ENCODE peak calls at places on chromosomes 1 and 21, in five cellular contexts. J, T, O, M and A are unnamed samples.

GRCh38 chr1:167977245-167977644 is 40.4 kb upstream of the MPC2 start:
- DNase-seq in T (no peak), O (no peak), M (no peak), J (no peak), A (no peak)

GRCh38 chr1:180498594-180498993 is 3.8 kb downstream of the ACBD6 start:
- DNase-seq in O (no peak), T (no peak), M (no peak), J (no peak), A (no peak)

GRCh38 chr1:208270679-208271111 is 26.5 kb upstream of the PLXNA2 start:
- DNase-seq in O (no peak), M (peak), T (no peak), J (no peak), A (peak)

GRCh38 chr21:33229099-33229775 is 501 bp upstream of the IFNAR2 start:
- DNase-seq in M (no peak), J (no peak), T (no peak), O (no peak), A (peak)

GRCh38 chr1:228226956-228227791 is 19.3 kb downstream of the OBSCN start:
- DNase-seq in M (peak), J (no peak), O (no peak), T (no peak), A (no peak)

GRCh38 chr1:197614916-197615692 is 160.2 kb downstream of the DENND1B start:
- DNase-seq in O (peak), J (peak), M (peak), T (peak), A (peak)

GRCh38 chr1:205360166-205360565 is 3.4 kb upstream of the KLHDC8A start:
- DNase-seq in J (no peak), T (no peak), O (no peak), M (no peak), A (peak)

GRCh38 chr1:24908591-24909259 is 21.4 kb downstream of the RUNX3 start:
- DNase-seq in O (no peak), T (no peak), J (no peak), M (no peak), A (no peak)

GRCh38 chr1:214514032-214514818 is 37.2 kb downstream of the PTPN14 start:
- DNase-seq in T (no peak), O (no peak), M (peak), J (peak), A (peak)

GRCh38 chr1:37944091-37944763 is 2.6 kb downstream of the INPP5B start:
- DNase-seq in O (no peak), M (no peak), J (no peak), T (no peak), A (no peak)

GRCh38 chr1:42737257-42737656 is 2.8 kb downstream of the CLDN19 start:
- DNase-seq in O (no peak), T (peak), J (no peak), M (no peak), A (no peak)